ENCODE peak calls at places on chromosome 17, in eight cellular contexts. U is GM23338, W is nephron progenitor cell, I is RWPE2, P is cardiac fibroblast, M is GM12864, V is HepG2, D is K562. Z is an unnamed sample.

GRCh38 chr17:64004218-64004770 is 6.1 kb downstream of the PRR29 start:
- DNase-seq in P (no peak), U (no peak), M (no peak), I (peak), D (no peak), V (no peak), W (no peak), Z (no peak)

GRCh38 chr17:4450710-4451316 is 17.1 kb downstream of the SPNS3 start:
- DNase-seq in V (no peak), P (no peak), M (no peak), U (no peak), D (no peak), W (no peak), I (no peak), Z (no peak)

GRCh38 chr17:49707246-49707607 is 537 bp downstream of the SLC35B1 start:
- DNase-seq in M (no peak), P (peak), W (peak), V (no peak), U (peak), I (no peak), D (peak), Z (no peak)

GRCh38 chr17:29578626-29579485 is 10.4 kb downstream of the TP53I13 start:
- DNase-seq in M (no peak), V (no peak), D (no peak), W (no peak), I (no peak), U (no peak), P (no peak), Z (no peak)

GRCh38 chr17:66677201-66677981 is 157.5 kb upstream of the CACNG5 start:
- DNase-seq in I (no peak), V (no peak), P (peak), D (no peak), U (no peak), W (no peak), M (no peak), Z (no peak)

GRCh38 chr17:62566996-62567578 is 60.4 kb upstream of the MRC2 start:
- DNase-seq in I (no peak), W (no peak), V (no peak), D (no peak), P (no peak), U (no peak), M (no peak), Z (no peak)

GRCh38 chr17:17774009-17774881 is 62.5 kb downstream of the SREBF1 start:
- DNase-seq in W (no peak), U (peak), V (no peak), M (no peak), D (no peak), P (peak), I (no peak), Z (peak)

GRCh38 chr17:58614854-58615409 is 76.9 kb downstream of the TEX14 start:
- DNase-seq in P (no peak), W (no peak), D (no peak), V (no peak), U (no peak), I (no peak), M (no peak), Z (no peak)

GRCh38 chr17:71937914-71938313 is 182.9 kb upstream of the SOX9 start:
- DNase-seq in V (no peak), U (no peak), P (no peak), D (no peak), I (no peak), M (no peak), W (no peak), Z (no peak)

GRCh38 chr17:7218166-7218565 is 1.5 kb downstream of the DLG4 start:
- DNase-seq in W (no peak), U (no peak), P (no peak), D (no peak), I (no peak), V (no peak), M (no peak), Z (no peak)

GRCh38 chr17:32256012-32256694 is 9.5 kb upstream of the RHBDL3 start:
- DNase-seq in M (no peak), P (no peak), V (no peak), W (no peak), D (no peak), U (no peak), I (no peak), Z (no peak)

GRCh38 chr17:301681-302299 is 50.8 kb downstream of the RPH3AL start:
- DNase-seq in P (peak), M (no peak), W (no peak), U (no peak), V (no peak), D (no peak), I (peak), Z (peak)

GRCh38 chr17:13510062-13510461 is 91.7 kb downstream of the HS3ST3A1 start:
- DNase-seq in W (no peak), D (peak), I (no peak), M (no peak), P (peak), U (peak), V (no peak), Z (no peak)

GRCh38 chr17:60720763-60721531 is 43.3 kb downstream of the BCAS3 start:
- DNase-seq in D (peak), I (no peak), V (peak), P (peak), M (peak), W (peak), U (peak), Z (no peak)

GRCh38 chr17:39150104-39150634 is 1.3 kb downstream of the PLXDC1 start:
- DNase-seq in V (no peak), D (no peak), W (no peak), I (no peak), M (no peak), P (no peak), U (no peak), Z (no peak)
- TF ChIP-seq CTCF in V (no peak), D (no peak), W (no peak), I (no peak), M (no peak), P (no peak), U (peak), Z (no peak)

GRCh38 chr17:80891096-80892018 is 100.3 kb upstream of the CHMP6 start:
- DNase-seq in U (no peak), P (peak), W (no peak), I (peak), D (peak), V (no peak), M (peak), Z (peak)
- TF ChIP-seq CTCF in U (no peak), P (peak), W (no peak), I (peak), D (peak), V (no peak), M (peak), Z (peak)

GRCh38 chr17:34980681-34981537 is 597 bp downstream of the LIG3 start:
- DNase-seq in W (peak), D (peak), U (peak), P (peak), V (peak), I (peak), M (peak), Z (no peak)
- TF ChIP-seq CTCF in W (no peak), D (peak), U (peak), P (peak), V (peak), I (peak), M (peak), Z (peak)

DNA sequence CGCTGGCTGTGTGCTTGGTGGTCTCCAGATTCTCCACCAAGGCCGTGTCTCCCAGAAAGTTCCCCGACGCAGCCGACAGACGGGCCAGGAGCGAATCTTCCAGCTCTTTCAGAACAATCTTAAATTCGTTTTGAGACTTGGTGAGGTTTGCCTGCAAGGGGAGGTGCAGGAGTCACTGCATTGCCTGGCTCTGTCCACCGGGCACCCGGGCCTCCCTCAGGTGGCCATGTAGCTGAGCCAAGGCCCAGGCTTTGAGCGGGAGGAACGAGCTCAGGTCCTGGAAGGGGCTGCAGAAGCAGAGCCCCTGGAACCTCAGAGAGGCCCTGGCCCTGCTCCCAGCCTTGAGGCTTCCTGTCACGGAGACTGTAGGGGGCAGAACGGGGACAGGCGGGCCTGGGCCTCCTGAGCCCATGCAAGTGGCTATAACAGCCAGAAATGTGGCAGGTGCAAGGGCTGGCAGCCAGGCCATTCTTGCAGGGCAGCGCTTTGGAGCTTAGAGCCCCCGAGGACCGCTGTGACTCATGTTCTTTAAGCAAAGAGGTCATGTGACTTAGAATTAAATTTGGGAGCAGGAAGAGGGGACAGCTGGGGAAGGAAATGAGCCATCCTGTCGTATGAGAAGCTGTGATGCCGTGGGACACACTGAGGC is 72.4 kb downstream of the PGS1 start:
- DNase-seq in M (no peak), I (no peak), U (peak), P (peak), V (no peak), D (no peak), W (no peak), Z (no peak)
- TF ChIP-seq CTCF in M (no peak), I (no peak), U (peak), P (no peak), V (peak), D (no peak), W (no peak), Z (no peak)

GRCh38 chr17:54891176-54891821 is 9.4 kb upstream of the TOM1L1 start:
- DNase-seq in M (no peak), I (no peak), V (peak), D (peak), U (peak), W (peak), P (peak), Z (no peak)
- TF ChIP-seq CTCF in M (peak), I (peak), V (peak), D (peak), U (peak), W (peak), P (peak), Z (peak)

GRCh38 chr17:30600062-30600829 is 123.0 kb downstream of the GOSR1 start:
- DNase-seq in M (peak), U (peak), W (peak), V (peak), P (peak), I (peak), D (no peak), Z (no peak)
- TF ChIP-seq CTCF in M (peak), U (peak), W (peak), V (peak), P (peak), I (peak), D (no peak), Z (peak)

GRCh38 chr17:22441776-22442175 is 749.5 kb downstream of the KCNJ18 start:
- DNase-seq in D (no peak), V (no peak), I (no peak), W (no peak), M (no peak), U (no peak), P (no peak), Z (no peak)
- TF ChIP-seq CTCF in D (no peak), V (no peak), I (no peak), W (no peak), M (no peak), U (no peak), P (no peak), Z (no peak)

DNA sequence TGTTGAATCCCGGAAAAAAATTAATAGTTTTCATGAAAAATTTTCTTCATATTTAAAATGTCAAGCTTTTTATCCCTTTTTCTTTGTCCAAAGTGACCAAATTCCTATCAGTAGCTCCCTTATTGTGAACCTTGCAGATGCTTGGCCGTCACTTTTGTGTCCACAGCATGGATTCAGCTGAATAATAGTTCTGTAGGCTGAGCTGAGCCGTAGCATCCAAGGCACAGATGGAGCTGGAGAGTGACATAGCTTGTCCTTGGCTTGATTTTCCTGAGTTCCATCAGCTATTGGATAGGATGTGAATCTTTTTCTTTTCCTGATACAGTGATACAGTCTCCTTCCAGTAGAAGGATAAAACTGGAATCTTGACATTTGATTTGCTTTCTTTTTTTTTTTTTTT is 3.6 kb downstream of the NUP85 start:
- DNase-seq in U (no peak), V (no peak), I (no peak), P (no peak), M (no peak), D (no peak), W (no peak), Z (no peak)
- TF ChIP-seq CTCF in U (no peak), V (no peak), I (no peak), P (no peak), M (no peak), D (no peak), W (no peak), Z (no peak)